ENCODE peak calls at places on chromosomes 4 and X, in ten cellular contexts. V is thoracic aorta, O is AG04450, N is tibial artery, X is PC-9, E is left ventricle myocardium inferior, C is uterus, Y is transverse colon, U is ascending aorta, R is upper lobe of left lung. Q is an unnamed sample.

GRCh38 chr4:10456270-10457254 is 664 bp downstream of the ZNF518B start:
- DNase-seq in V (no peak), O (no peak), N (peak; percentile 70), X (peak; percentile 19), E (peak; percentile 58), C (peak; percentile 26), Y (peak; percentile 52), U (no peak), R (peak; percentile 33), Q (peak; percentile 11)

GRCh38 chr4:166972071-166972470 is 262.2 kb downstream of the SPOCK3 start:
- DNase-seq in V (no peak), O (no peak), N (no peak), X (no peak), E (no peak), C (no peak), Y (no peak), U (no peak), R (no peak), Q (no peak)

GRCh38 chrX:54786972-54787371 is 11.1 kb downstream of the ITIH6 start:
- DNase-seq in V (no peak), O (no peak), N (no peak), X (peak; percentile 11), E (no peak), C (no peak), Y (peak; percentile 32), U (no peak), R (no peak), Q (no peak)

GRCh38 chrX:15751160-15751819 is 13.2 kb downstream of the CA5B start:
- DNase-seq in V (no peak), O (no peak), N (no peak), X (no peak), E (no peak), C (no peak), Y (no peak), U (no peak), R (no peak), Q (peak; percentile 26)

GRCh38 chrX:82218361-82218760 is 1016.5 kb downstream of the SH3BGRL start:
- DNase-seq in V (no peak), O (no peak), N (no peak), X (no peak), E (no peak), C (no peak), Y (no peak), U (no peak), R (no peak), Q (no peak)

GRCh38 chr4:53608242-53608641 is 17.0 kb upstream of the LNX1 start:
- DNase-seq in V (no peak), O (no peak), N (no peak), X (no peak), E (no peak), C (no peak), Y (no peak), U (no peak), R (no peak), Q (no peak)

GRCh38 chr4:13289391-13289790 is 194.7 kb downstream of the RAB28 start:
- DNase-seq in V (no peak), O (no peak), N (no peak), X (no peak), E (no peak), C (no peak), Y (no peak), U (no peak), R (no peak), Q (no peak)

GRCh38 chrX:74924449-74925209 is 623 bp downstream of the NEXMIF start:
- DNase-seq in V (no peak), O (no peak), N (peak; percentile 73), X (no peak), E (peak; percentile 15), C (peak; percentile 45), Y (peak; percentile 54), U (no peak), R (peak; percentile 49), Q (no peak)

GRCh38 chrX:30513284-30513683 is 64.3 kb downstream of the TASL start:
- DNase-seq in V (no peak), O (no peak), N (no peak), X (no peak), E (no peak), C (no peak), Y (no peak), U (no peak), R (no peak), Q (no peak)
- TF ChIP-seq CTCF in V (no peak), O (peak; percentile 39), N (no peak), X (peak; percentile 64), E (peak; percentile 31), C (no peak), Y (peak; percentile 19), U (peak; percentile 20), R (peak; percentile 29), Q (peak; percentile 47)

GRCh38 chr4:102586644-102587021 is 85.5 kb downstream of the NFKB1 start:
- DNase-seq in V (no peak), O (no peak), N (no peak), X (no peak), E (no peak), C (no peak), Y (no peak), U (no peak), R (no peak), Q (no peak)

GRCh38 chr4:102580463-102580842 is 79.3 kb downstream of the NFKB1 start:
- DNase-seq in V (no peak), O (no peak), N (no peak), X (no peak), E (no peak), C (no peak), Y (no peak), U (no peak), R (no peak), Q (no peak)

GRCh38 chr4:102589743-102590142 is 88.6 kb downstream of the NFKB1 start:
- DNase-seq in V (no peak), O (no peak), N (no peak), X (no peak), E (no peak), C (no peak), Y (no peak), U (no peak), R (no peak), Q (no peak)

GRCh38 chr4:102585329-102585728 is 84.2 kb downstream of the NFKB1 start:
- DNase-seq in V (no peak), O (no peak), N (no peak), X (no peak), E (no peak), C (no peak), Y (no peak), U (no peak), R (no peak), Q (no peak)

GRCh38 chr4:102586002-102586643 is 85.0 kb downstream of the NFKB1 start:
- DNase-seq in V (no peak), O (no peak), N (no peak), X (no peak), E (no peak), C (no peak), Y (no peak), U (no peak), R (no peak), Q (no peak)
- H3K4me3 ChIP-seq in V (no peak overlapping the region), O (no peak overlapping the region), N (no peak overlapping the region), X (no peak overlapping the region), E (no peak overlapping the region), C (no peak overlapping the region), Y (no peak overlapping the region), U (no peak overlapping the region), R (no peak overlapping the region), Q (no peak overlapping the region)

GRCh38 chr4:169000315-169000714 is 9.7 kb downstream of the CBR4 start:
- DNase-seq in V (no peak), O (no peak), N (no peak), X (no peak), E (no peak), C (no peak), Y (no peak), U (no peak), R (no peak), Q (no peak)

GRCh38 chr4:169010125-169011023 is at the start of gene CBR4:
- DNase-seq in V (peak; percentile 95), O (peak; percentile 96), N (peak; percentile 99), X (peak; percentile 93), E (peak; percentile 97), C (peak; percentile 96), Y (peak; percentile 97), U (peak; percentile 95), R (peak; percentile 99), Q (peak; percentile 97)

GRCh38 chr4:169008478-169008877 is 1.6 kb downstream of the CBR4 start:
- DNase-seq in V (no peak), O (no peak), N (no peak), X (no peak), E (no peak), C (no peak), Y (no peak), U (no peak), R (no peak), Q (no peak)

GRCh38 chr4:169009281-169010124 is 552 bp downstream of the CBR4 start:
- DNase-seq in V (peak; percentile 3), O (no peak), N (peak; percentile 79), X (peak; percentile 44), E (peak; percentile 67), C (peak; percentile 67), Y (peak; percentile 70), U (no peak), R (peak; percentile 65), Q (no peak)

GRCh38 chr4:169005453-169006099 is 4.5 kb downstream of the CBR4 start:
- DNase-seq in V (no peak), O (no peak), N (no peak), X (no peak), E (no peak), C (no peak), Y (no peak), U (no peak), R (no peak), Q (no peak)
- TF ChIP-seq CTCF in V (peak; percentile 31), O (peak; percentile 51), N (peak; percentile 30), X (peak; percentile 57), E (peak; percentile 39), C (peak; percentile 51), Y (peak; percentile 19), U (peak; percentile 18), R (peak; percentile 8), Q (peak; percentile 31)

GRCh38 chr4:140004580-140005314 is 149.2 kb downstream of the MAML3 start:
- DNase-seq in V (no peak), O (no peak), N (peak; percentile 69), X (no peak), E (peak; percentile 39), C (peak; percentile 57), Y (no peak), U (no peak), R (peak; percentile 47), Q (no peak)

GRCh38 chr4:140003851-140004579 is 150.0 kb downstream of the MAML3 start:
- DNase-seq in V (no peak), O (no peak), N (no peak), X (no peak), E (no peak), C (no peak), Y (no peak), U (no peak), R (no peak), Q (no peak)

GRCh38 chr4:140005699-140006098 is 148.3 kb downstream of the MAML3 start:
- DNase-seq in V (no peak), O (no peak), N (no peak), X (no peak), E (no peak), C (no peak), Y (no peak), U (no peak), R (no peak), Q (no peak)

DNA sequence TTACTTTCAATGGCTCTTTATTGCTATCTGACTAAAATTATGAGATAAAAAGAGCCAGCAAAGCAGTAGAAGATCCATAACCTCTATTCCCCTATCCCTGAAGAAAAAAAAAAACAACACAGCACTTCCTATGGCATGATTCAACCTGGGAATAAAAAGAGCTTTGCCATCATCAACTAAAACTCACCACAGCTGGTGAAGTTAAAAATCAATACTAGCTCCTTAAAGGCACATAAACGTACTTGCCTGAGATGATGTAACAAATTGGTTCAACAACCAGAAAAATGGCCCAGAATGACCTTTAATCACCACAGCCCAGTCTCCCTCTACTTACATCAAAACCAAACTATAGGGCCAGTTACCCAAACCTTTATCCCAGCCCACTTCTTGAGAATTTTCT is 153.8 kb downstream of the MAML3 start:
- DNase-seq in V (no peak), O (no peak), N (no peak), X (no peak), E (no peak), C (no peak), Y (no peak), U (no peak), R (no peak), Q (no peak)
- H3K4me3 ChIP-seq in V (no peak overlapping the region), O (no peak overlapping the region), N (no peak overlapping the region), X (no peak overlapping the region), E (no peak overlapping the region), C (no peak overlapping the region), Y (no peak overlapping the region), U (no peak overlapping the region), R (no peak overlapping the region), Q (no peak overlapping the region)

Q was measured in astrocyte of the cerebellum.